ENCODE peak calls at places on chromosomes 12 and 14, in nine cellular contexts. N is naive thymus-derived CD4-positive, alpha-beta T cell; J is IMR-90; G is HAP-1; B is PC-3; T is pancreas; K is psoas muscle; R is K562; P is effector memory CD4-positive, alpha-beta T cell. M is an unnamed sample. For H3K4me1 and H3K27me3, the result is how much of the 10 kb centered on the place peaks cover.

GRCh38 chr14:44889600-44890479 is 71.9 kb downstream of the KLHL28 start:
- DNase-seq in N (no peak), J (no peak), G (no peak), B (no peak), T (no peak), K (no peak), R (no peak), P (no peak), M (no peak)

GRCh38 chr12:92971869-92972524 is 42.9 kb upstream of the EEA1 start:
- DNase-seq in N (no peak), J (peak), G (no peak), B (peak), T (no peak), K (no peak), R (no peak), P (no peak), M (no peak)

GRCh38 chr12:76542908-76543307 is 16.7 kb downstream of the OSBPL8 start:
- DNase-seq in N (no peak), J (no peak), G (no peak), B (no peak), T (no peak), K (no peak), R (no peak), P (no peak), M (no peak)

GRCh38 chr14:34063470-34064164 is 112.7 kb upstream of the EGLN3 start:
- DNase-seq in N (no peak), J (no peak), G (no peak), B (no peak), T (no peak), K (peak), R (peak), P (no peak), M (no peak)

GRCh38 chr12:92012691-92013090 is 133.0 kb downstream of the BTG1 start:
- DNase-seq in N (no peak), J (no peak), G (no peak), B (no peak), T (no peak), K (no peak), R (no peak), P (no peak), M (no peak)

GRCh38 chr12:92088802-92089201 is 56.8 kb downstream of the BTG1 start:
- DNase-seq in N (no peak), J (no peak), G (peak), B (no peak), T (no peak), K (no peak), R (no peak), P (no peak), M (no peak)

GRCh38 chr12:93657076-93657475 is 20.1 kb upstream of the CRADD start:
- DNase-seq in N (no peak), J (peak), G (no peak), B (no peak), T (no peak), K (no peak), R (no peak), P (no peak), M (no peak)

GRCh38 chr14:48936352-48936751 is 649.8 kb downstream of the RPS29 start:
- DNase-seq in N (no peak), J (peak), G (peak), B (peak), T (no peak), K (no peak), R (no peak), P (no peak), M (no peak)

GRCh38 chr12:70648191-70648590 is 11.0 kb upstream of the PTPRB start:
- DNase-seq in N (no peak), J (peak), G (no peak), B (no peak), T (no peak), K (no peak), R (no peak), P (no peak), M (no peak)

GRCh38 chr14:97523936-97524335 is 726.8 kb downstream of the VRK1 start:
- DNase-seq in N (no peak), J (no peak), G (no peak), B (peak), T (no peak), K (no peak), R (no peak), P (no peak), M (no peak)

GRCh38 chr14:73269729-73270651 is 32.7 kb downstream of the PAPLN start:
- DNase-seq in N (no peak), J (peak), G (no peak), B (no peak), T (peak), K (peak), R (no peak), P (no peak), M (no peak)

GRCh38 chr14:75422169-75422568 is 5.7 kb upstream of the JDP2 start:
- DNase-seq in N (no peak), J (peak), G (no peak), B (peak), T (no peak), K (no peak), R (no peak), P (no peak), M (no peak)

GRCh38 chr14:48373993-48374392 is 698.6 kb upstream of the MDGA2 start:
- DNase-seq in N (no peak), J (no peak), G (no peak), B (no peak), T (no peak), K (no peak), R (no peak), P (no peak), M (no peak)

GRCh38 chr12:11580125-11580751 is 69.2 kb upstream of the ETV6 start:
- DNase-seq in N (no peak), J (peak), G (no peak), B (peak), T (peak), K (no peak), R (no peak), P (no peak), M (no peak)

GRCh38 chr14:104897286-104898194 is 27.1 kb upstream of the PLD4 start:
- DNase-seq in N (no peak), J (no peak), G (peak), B (no peak), T (peak), K (peak), R (no peak), P (no peak), M (no peak)

GRCh38 chr12:13205809-13206559 is 9.5 kb downstream of the EMP1 start:
- DNase-seq in N (no peak), J (peak), G (peak), B (peak), T (no peak), K (no peak), R (no peak), P (no peak), M (no peak)

GRCh38 chr14:56126514-56126913 is 8.3 kb downstream of the PELI2 start:
- DNase-seq in N (no peak), J (no peak), G (no peak), B (no peak), T (no peak), K (no peak), R (no peak), P (no peak), M (no peak)
- H3K4me1 ChIP-seq in N (under half), J (under half), G (under half), B (under half), T (half or more), K (under half), R (under half), P (under half), M (under half)

GRCh38 chr12:56518570-56518969 is 3.0 kb upstream of the RBMS2 start:
- DNase-seq in N (no peak), J (peak), G (no peak), B (peak), T (no peak), K (no peak), R (no peak), P (no peak), M (no peak)

GRCh38 chr12:56521590-56522371 is at the start of gene RBMS2:
- DNase-seq in N (peak), J (peak), G (peak), B (peak), T (peak), K (peak), R (peak), P (peak), M (peak)

GRCh38 chr12:56521209-56521589 is 421 bp upstream of the RBMS2 start:
- DNase-seq in N (no peak), J (no peak), G (no peak), B (no peak), T (no peak), K (no peak), R (no peak), P (no peak), M (no peak)

GRCh38 chr12:56517854-56518253 is 3.8 kb upstream of the RBMS2 start:
- DNase-seq in N (no peak), J (no peak), G (no peak), B (peak), T (no peak), K (no peak), R (no peak), P (no peak), M (no peak)

GRCh38 chr12:56520025-56520810 is 1.4 kb upstream of the RBMS2 start:
- DNase-seq in N (no peak), J (peak), G (no peak), B (no peak), T (no peak), K (no peak), R (no peak), P (no peak), M (no peak)
- H3K4me3 ChIP-seq in N (no peak), J (no peak), G (no peak), B (no peak), T (no peak), K (peak), R (no peak), P (no peak), M (no peak)

GRCh38 chr12:113640837-113641236 is 169.2 kb upstream of the LHX5 start:
- DNase-seq in N (no peak), J (no peak), G (no peak), B (no peak), T (no peak), K (no peak), R (no peak), P (no peak), M (no peak)
- H3K27me3 ChIP-seq in N (under half), J (under half), G (under half), B (half or more), T (under half), K (under half), R (under half), P (under half), M (under half)

GRCh38 chr14:39055786-39056474 is 47.1 kb downstream of the SEC23A start:
- DNase-seq in N (no peak), J (no peak), G (no peak), B (no peak), T (no peak), K (no peak), R (no peak), P (no peak), M (no peak)
- H3K4me1 ChIP-seq in N (under half), J (under half), G (under half), B (under half), T (under half), K (under half), R (under half), P (under half), M (under half)

DNA sequence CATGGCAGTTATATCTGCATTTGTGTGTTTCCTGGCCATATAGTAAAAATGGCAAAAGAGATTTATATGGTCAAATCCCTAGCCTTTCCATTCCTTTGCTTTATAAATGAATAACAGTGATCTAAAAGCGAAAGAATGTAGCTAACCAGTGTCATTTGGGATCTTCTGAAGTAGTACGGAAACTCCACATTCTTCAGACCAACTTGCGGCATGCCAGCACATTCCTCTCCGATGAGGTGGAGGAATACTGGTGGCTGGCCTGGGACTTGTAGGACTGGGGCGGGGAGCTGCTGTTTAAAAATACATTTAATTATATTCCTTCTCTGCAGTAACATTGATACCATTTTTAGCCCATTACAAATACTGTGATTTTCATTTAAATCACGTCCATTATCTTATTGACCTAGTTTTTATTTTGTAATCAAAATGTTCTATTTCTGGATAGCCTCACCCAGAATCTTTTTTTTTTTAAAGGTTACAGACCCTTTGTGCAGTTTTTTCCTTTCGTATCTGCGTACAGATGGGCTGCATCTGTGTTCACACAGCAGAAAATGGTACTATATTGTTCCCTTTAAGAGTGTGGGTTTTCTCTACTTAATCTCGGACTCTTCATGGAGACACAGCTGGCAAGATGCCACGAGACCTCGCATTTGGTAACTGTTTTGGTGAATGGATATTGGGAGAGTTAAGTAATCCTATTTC is 85.4 kb downstream of the SAMD4A start:
- DNase-seq in N (no peak), J (peak), G (peak), B (peak), T (peak), K (peak), R (no peak), P (no peak), M (no peak)
- H3K4me3 ChIP-seq in N (no peak), J (peak), G (no peak), B (peak), T (peak), K (peak), R (no peak), P (no peak), M (no peak)

GRCh38 chr12:3427956-3428355 is 63.0 kb upstream of the PRMT8 start:
- DNase-seq in N (no peak), J (no peak), G (no peak), B (no peak), T (no peak), K (no peak), R (no peak), P (no peak), M (no peak)
- H3K27me3 ChIP-seq in N (under half), J (under half), G (under half), B (under half), T (under half), K (under half), R (under half), P (under half), M (under half)

GRCh38 chr14:68394113-68394718 is 398.7 kb downstream of the ZFP36L1 start:
- DNase-seq in N (no peak), J (peak), G (no peak), B (no peak), T (no peak), K (no peak), R (no peak), P (no peak), M (no peak)
- H3K4me1 ChIP-seq in N (under half), J (under half), G (under half), B (under half), T (under half), K (under half), R (under half), P (under half), M (under half)